ENCODE peak calls at places on chromosome 14, in six cellular contexts. I, V, A, L, T and S are unnamed samples.

GRCh38 chr14:75401356-75401755 is 26.5 kb upstream of the JDP2 start:
- DNase-seq in L (peak), T (no peak), I (no peak), V (peak), A (peak), S (peak)

GRCh38 chr14:77508876-77509275 is 10.3 kb upstream of the ISM2 start:
- DNase-seq in A (no peak), V (no peak), L (no peak), T (peak), I (no peak), S (no peak)

GRCh38 chr14:95132732-95133131 is 24.6 kb downstream of the DICER1 start:
- DNase-seq in A (peak), L (no peak), V (peak), I (no peak), T (no peak), S (no peak)

GRCh38 chr14:22487401-22487800 is 101.6 kb downstream of the DAD1 start:
- DNase-seq in L (no peak), I (no peak), T (no peak), V (no peak), A (no peak), S (no peak)

GRCh38 chr14:75088566-75089373 is 19.3 kb downstream of the ZC2HC1C start:
- DNase-seq in I (peak), L (peak), V (peak), A (peak), T (peak), S (peak)

GRCh38 chr14:35932659-35933159 is 106.6 kb downstream of the BRMS1L start:
- DNase-seq in A (no peak), L (no peak), T (no peak), I (no peak), V (no peak), S (no peak)

GRCh38 chr14:95863295-95863694 is 13.3 kb upstream of the TUNAR start:
- DNase-seq in T (no peak), V (no peak), I (no peak), A (no peak), L (no peak), S (no peak)

GRCh38 chr14:94640721-94641631 is 28.8 kb downstream of the SERPINA3 start:
- DNase-seq in T (no peak), I (no peak), L (no peak), A (no peak), V (no peak), S (no peak)

GRCh38 chr14:53391631-53392030 is 238.5 kb upstream of the DDHD1 start:
- DNase-seq in I (no peak), A (peak), T (no peak), V (peak), L (no peak), S (no peak)

DNA sequence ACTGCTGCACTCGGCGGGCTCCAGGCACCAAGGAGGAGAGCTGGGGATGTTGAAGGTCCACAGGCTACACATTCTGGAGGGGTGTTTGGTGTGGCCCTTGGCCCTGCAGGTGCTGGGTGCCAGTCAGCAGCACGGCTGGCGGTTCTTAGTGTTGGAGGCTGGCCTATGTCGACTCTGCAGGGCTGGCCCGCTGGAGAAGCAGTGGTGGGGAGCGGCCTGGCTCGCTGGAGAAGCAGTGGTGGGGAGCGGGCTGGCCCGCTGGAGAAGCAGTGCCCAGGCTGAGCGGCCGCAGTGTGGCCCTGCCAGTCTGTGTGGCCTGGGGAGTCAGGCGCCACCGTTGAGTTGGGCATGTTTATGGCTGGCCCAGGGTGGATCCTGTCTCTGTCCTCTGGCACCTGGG is 27.3 kb downstream of the MTA1 start:
- DNase-seq in L (no peak), A (no peak), I (no peak), V (no peak), T (no peak), S (no peak)
- H3K14ac ChIP-seq in L (no peak), A (no peak), I (no peak), V (no peak), T (no peak), S (no peak)

GRCh38 chr14:31921741-31922140 is 155.4 kb upstream of the ARHGAP5 start:
- DNase-seq in I (no peak), A (no peak), T (no peak), V (no peak), L (no peak), S (no peak)

GRCh38 chr14:31921251-31921650 is 155.9 kb upstream of the ARHGAP5 start:
- DNase-seq in T (no peak), A (peak), L (no peak), V (no peak), I (no peak), S (no peak)

DNA sequence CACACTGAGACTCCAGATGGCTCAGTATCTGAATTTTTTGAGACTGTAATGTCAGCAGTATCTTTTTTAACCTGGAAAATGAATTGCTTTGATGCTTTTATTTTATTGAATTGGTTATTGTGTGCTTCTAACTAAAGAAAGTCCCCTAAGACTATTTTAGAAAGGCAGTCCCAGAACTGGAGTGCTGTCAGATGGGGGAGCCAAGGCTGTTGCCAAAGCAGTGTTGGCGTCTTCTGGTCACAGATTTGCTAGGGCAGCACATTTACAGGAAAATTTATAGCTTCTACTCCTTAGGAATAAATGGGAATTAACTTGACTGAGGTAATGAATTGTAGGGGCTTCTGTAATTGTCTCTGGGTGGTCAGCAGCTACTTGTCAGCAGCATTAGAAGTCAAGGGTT is 157.1 kb upstream of the ARHGAP5 start:
- DNase-seq in L (no peak), I (no peak), V (no peak), T (no peak), A (no peak), S (no peak)
- H3K14ac ChIP-seq in L (no peak), I (no peak), V (no peak), T (no peak), A (no peak), S (no peak)

GRCh38 chr14:57402173-57402852 is 11.9 kb downstream of the NAA30 start:
- DNase-seq in A (no peak), I (no peak), T (no peak), V (no peak), L (no peak), S (no peak)
- H3K14ac ChIP-seq in A (no peak), I (no peak), T (no peak), V (no peak), L (no peak), S (no peak)

GRCh38 chr14:47674546-47675238 is 713 bp downstream of the MDGA2 start:
- DNase-seq in I (peak), T (no peak), L (peak), A (no peak), V (peak), S (peak)
- H3K14ac ChIP-seq in I (no peak), T (no peak), L (no peak), A (no peak), V (peak), S (peak)